ENCODE peak calls at places on chromosome 12, in six cellular contexts. One of them, this sample, is unnamed.
A peak's percentile ranks its signal among the peaks of the same experiment; 100 is the strongest.

GRCh38 chr12:12800406-12801180 is 12.6 kb upstream of the DDX47 start:
- DNase-seq in thoracic aorta: no peak
- DNase-seq in CD8-positive, alpha-beta memory T cell: no peak
- DNase-seq in IMR-90: peak; percentile 74
- DNase-seq in heart right ventricle: no peak
- DNase-seq in cardiac muscle cell: no peak
- DNase-seq in this sample: no peak

GRCh38 chr12:121355818-121356217 is 3.6 kb upstream of the ANAPC5 start:
- DNase-seq in cardiac muscle cell: no peak
- DNase-seq in heart right ventricle: no peak
- DNase-seq in thoracic aorta: no peak
- DNase-seq in CD8-positive, alpha-beta memory T cell: no peak
- DNase-seq in IMR-90: no peak
- DNase-seq in this sample: no peak

GRCh38 chr12:83945871-83946270 is 966.7 kb downstream of the SLC6A15 start:
- DNase-seq in CD8-positive, alpha-beta memory T cell: no peak
- DNase-seq in thoracic aorta: no peak
- DNase-seq in heart right ventricle: no peak
- DNase-seq in cardiac muscle cell: no peak
- DNase-seq in IMR-90: peak; percentile 52
- DNase-seq in this sample: no peak

GRCh38 chr12:104190151-104190550 is 25.4 kb upstream of the TXNRD1 start:
- DNase-seq in cardiac muscle cell: no peak
- DNase-seq in heart right ventricle: no peak
- DNase-seq in IMR-90: peak; percentile 52
- DNase-seq in CD8-positive, alpha-beta memory T cell: no peak
- DNase-seq in thoracic aorta: no peak
- DNase-seq in this sample: no peak

GRCh38 chr12:50537538-50537919 is 32.7 kb downstream of the DIP2B start:
- DNase-seq in thoracic aorta: no peak
- DNase-seq in CD8-positive, alpha-beta memory T cell: no peak
- DNase-seq in IMR-90: peak; percentile 85
- DNase-seq in heart right ventricle: no peak
- DNase-seq in cardiac muscle cell: no peak
- DNase-seq in this sample: no peak

GRCh38 chr12:92927436-92928116 is 1.5 kb downstream of the EEA1 start:
- DNase-seq in CD8-positive, alpha-beta memory T cell: no peak
- DNase-seq in thoracic aorta: no peak
- DNase-seq in heart right ventricle: no peak
- DNase-seq in cardiac muscle cell: no peak
- DNase-seq in IMR-90: peak; percentile 77
- DNase-seq in this sample: no peak

GRCh38 chr12:5954661-5955060 is 9.6 kb upstream of the ANO2 start:
- DNase-seq in thoracic aorta: no peak
- DNase-seq in CD8-positive, alpha-beta memory T cell: no peak
- DNase-seq in IMR-90: no peak
- DNase-seq in cardiac muscle cell: no peak
- DNase-seq in heart right ventricle: no peak
- DNase-seq in this sample: no peak

GRCh38 chr12:89345830-89346740 is 6.2 kb downstream of the DUSP6 start:
- DNase-seq in thoracic aorta: no peak
- DNase-seq in heart right ventricle: peak; percentile 33
- DNase-seq in CD8-positive, alpha-beta memory T cell: peak; percentile 21
- DNase-seq in cardiac muscle cell: peak; percentile 50
- DNase-seq in IMR-90: peak; percentile 64
- DNase-seq in this sample: peak; percentile 44

GRCh38 chr12:46205293-46205692 is 63.5 kb downstream of the SLC38A1 start:
- DNase-seq in heart right ventricle: no peak
- DNase-seq in cardiac muscle cell: no peak
- DNase-seq in thoracic aorta: no peak
- DNase-seq in IMR-90: no peak
- DNase-seq in CD8-positive, alpha-beta memory T cell: no peak
- DNase-seq in this sample: no peak

GRCh38 chr12:42744539-42745156 is 155.1 kb upstream of the PRICKLE1 start:
- DNase-seq in cardiac muscle cell: no peak
- DNase-seq in IMR-90: no peak
- DNase-seq in CD8-positive, alpha-beta memory T cell: no peak
- DNase-seq in thoracic aorta: no peak
- DNase-seq in heart right ventricle: no peak
- DNase-seq in this sample: no peak

GRCh38 chr12:21751517-21751916 is 23.0 kb downstream of the KCNJ8 start:
- DNase-seq in heart right ventricle: no peak
- DNase-seq in thoracic aorta: no peak
- DNase-seq in IMR-90: peak; percentile 74
- DNase-seq in CD8-positive, alpha-beta memory T cell: no peak
- DNase-seq in cardiac muscle cell: no peak
- DNase-seq in this sample: no peak

GRCh38 chr12:94740601-94741362 is 90.4 kb upstream of the TMCC3 start:
- DNase-seq in cardiac muscle cell: no peak
- DNase-seq in thoracic aorta: no peak
- DNase-seq in CD8-positive, alpha-beta memory T cell: no peak
- DNase-seq in heart right ventricle: no peak
- DNase-seq in IMR-90: no peak
- DNase-seq in this sample: no peak

GRCh38 chr12:124457287-124458219 is 109.9 kb downstream of the NCOR2 start:
- DNase-seq in cardiac muscle cell: no peak
- DNase-seq in IMR-90: peak; percentile 44
- DNase-seq in CD8-positive, alpha-beta memory T cell: peak; percentile 57
- DNase-seq in thoracic aorta: peak; percentile 78
- DNase-seq in heart right ventricle: peak; percentile 74
- DNase-seq in this sample: peak; percentile 22

GRCh38 chr12:19388131-19388549 is 51.2 kb upstream of the AEBP2 start:
- DNase-seq in CD8-positive, alpha-beta memory T cell: no peak
- DNase-seq in IMR-90: peak; percentile 39
- DNase-seq in heart right ventricle: no peak
- DNase-seq in thoracic aorta: no peak
- DNase-seq in cardiac muscle cell: no peak
- DNase-seq in this sample: no peak

GRCh38 chr12:110637869-110638441 is 24.0 kb downstream of the TCTN1 start:
- DNase-seq in CD8-positive, alpha-beta memory T cell: no peak
- DNase-seq in cardiac muscle cell: no peak
- DNase-seq in heart right ventricle: no peak
- DNase-seq in IMR-90: no peak
- DNase-seq in thoracic aorta: no peak
- DNase-seq in this sample: no peak

GRCh38 chr12:124452576-124453391 is 114.6 kb downstream of the NCOR2 start:
- DNase-seq in thoracic aorta: no peak
- DNase-seq in CD8-positive, alpha-beta memory T cell: no peak
- DNase-seq in heart right ventricle: no peak
- DNase-seq in IMR-90: no peak
- DNase-seq in cardiac muscle cell: no peak
- DNase-seq in this sample: no peak

GRCh38 chr12:122880668-122881067 is 15.3 kb downstream of the VPS37B start:
- DNase-seq in IMR-90: peak; percentile 51
- DNase-seq in thoracic aorta: no peak
- DNase-seq in heart right ventricle: no peak
- DNase-seq in cardiac muscle cell: no peak
- DNase-seq in CD8-positive, alpha-beta memory T cell: no peak
- DNase-seq in this sample: no peak

GRCh38 chr12:124506145-124506831 is 61.1 kb downstream of the NCOR2 start:
- DNase-seq in CD8-positive, alpha-beta memory T cell: no peak
- DNase-seq in IMR-90: no peak
- DNase-seq in thoracic aorta: no peak
- DNase-seq in heart right ventricle: peak; percentile 89
- DNase-seq in cardiac muscle cell: no peak
- DNase-seq in this sample: peak; percentile 25

GRCh38 chr12:6942331-6942665 is 1.3 kb upstream of the RNU7-1 start:
- DNase-seq in CD8-positive, alpha-beta memory T cell: no peak
- DNase-seq in IMR-90: no peak
- DNase-seq in cardiac muscle cell: peak; percentile 7
- DNase-seq in heart right ventricle: peak; percentile 18
- DNase-seq in thoracic aorta: no peak
- DNase-seq in this sample: no peak

GRCh38 chr12:93134893-93135285 is 205.8 kb upstream of the EEA1 start:
- DNase-seq in cardiac muscle cell: no peak
- DNase-seq in IMR-90: no peak
- DNase-seq in heart right ventricle: no peak
- DNase-seq in CD8-positive, alpha-beta memory T cell: no peak
- DNase-seq in thoracic aorta: no peak
- DNase-seq in this sample: no peak

GRCh38 chr12:108576660-108577234 is 14.4 kb downstream of the ISCU start:
- DNase-seq in heart right ventricle: no peak
- DNase-seq in cardiac muscle cell: no peak
- DNase-seq in thoracic aorta: no peak
- DNase-seq in IMR-90: no peak
- DNase-seq in CD8-positive, alpha-beta memory T cell: no peak
- DNase-seq in this sample: no peak

GRCh38 chr12:27277846-27278260 is 33.8 kb downstream of the STK38L start:
- DNase-seq in heart right ventricle: no peak
- DNase-seq in thoracic aorta: peak; percentile 60
- DNase-seq in CD8-positive, alpha-beta memory T cell: no peak
- DNase-seq in IMR-90: peak; percentile 97
- DNase-seq in cardiac muscle cell: peak; percentile 64
- DNase-seq in this sample: no peak

GRCh38 chr12:95164656-95165055 is 52.6 kb downstream of the FGD6 start:
- DNase-seq in CD8-positive, alpha-beta memory T cell: no peak
- DNase-seq in IMR-90: peak; percentile 30
- DNase-seq in heart right ventricle: no peak
- DNase-seq in thoracic aorta: no peak
- DNase-seq in cardiac muscle cell: no peak
- DNase-seq in this sample: no peak

GRCh38 chr12:1732914-1733313 is 42.0 kb downstream of the ADIPOR2 start:
- DNase-seq in CD8-positive, alpha-beta memory T cell: no peak
- DNase-seq in heart right ventricle: no peak
- DNase-seq in thoracic aorta: no peak
- DNase-seq in cardiac muscle cell: no peak
- DNase-seq in IMR-90: no peak
- DNase-seq in this sample: no peak

GRCh38 chr12:69105101-69105613 is 134.2 kb upstream of the CPSF6 start:
- DNase-seq in thoracic aorta: no peak
- DNase-seq in heart right ventricle: no peak
- DNase-seq in cardiac muscle cell: no peak
- DNase-seq in CD8-positive, alpha-beta memory T cell: no peak
- DNase-seq in IMR-90: no peak
- DNase-seq in this sample: no peak

GRCh38 chr12:12835378-12836145 is 22.4 kb downstream of the DDX47 start:
- DNase-seq in CD8-positive, alpha-beta memory T cell: no peak
- DNase-seq in cardiac muscle cell: no peak
- DNase-seq in heart right ventricle: no peak
- DNase-seq in thoracic aorta: no peak
- DNase-seq in IMR-90: peak; percentile 47
- DNase-seq in this sample: no peak

GRCh38 chr12:82880442-82880901 is 193.8 kb downstream of the TMTC2 start:
- DNase-seq in cardiac muscle cell: peak; percentile 15
- DNase-seq in IMR-90: peak; percentile 4
- DNase-seq in thoracic aorta: no peak
- DNase-seq in heart right ventricle: no peak
- DNase-seq in CD8-positive, alpha-beta memory T cell: no peak
- DNase-seq in this sample: no peak

GRCh38 chr12:87841935-87842334 is 187.3 kb downstream of the C12orf50 start:
- DNase-seq in thoracic aorta: no peak
- DNase-seq in cardiac muscle cell: no peak
- DNase-seq in CD8-positive, alpha-beta memory T cell: no peak
- DNase-seq in heart right ventricle: no peak
- DNase-seq in IMR-90: no peak
- DNase-seq in this sample: no peak
- H3K4me1 ChIP-seq in thoracic aorta: no peaks in the 10 kb centered on the region
- H3K4me1 ChIP-seq in cardiac muscle cell: peaks cover 5% of the 10 kb centered on the region
- H3K4me1 ChIP-seq in CD8-positive, alpha-beta memory T cell: no peaks in the 10 kb centered on the region
- H3K4me1 ChIP-seq in heart right ventricle: no peaks in the 10 kb centered on the region
- H3K4me1 ChIP-seq in IMR-90: no peaks in the 10 kb centered on the region
- H3K4me1 ChIP-seq in this sample: no peaks in the 10 kb centered on the region

GRCh38 chr12:54017027-54017788 is 8.4 kb downstream of the HOXC8 start:
- DNase-seq in IMR-90: no peak
- DNase-seq in thoracic aorta: no peak
- DNase-seq in heart right ventricle: no peak
- DNase-seq in CD8-positive, alpha-beta memory T cell: no peak
- DNase-seq in cardiac muscle cell: no peak
- DNase-seq in this sample: no peak

GRCh38 chr12:54016051-54016450 is 7.3 kb downstream of the HOXC8 start:
- DNase-seq in cardiac muscle cell: no peak
- DNase-seq in IMR-90: no peak
- DNase-seq in thoracic aorta: no peak
- DNase-seq in CD8-positive, alpha-beta memory T cell: no peak
- DNase-seq in heart right ventricle: no peak
- DNase-seq in this sample: no peak

GRCh38 chr12:54015210-54015931 is 6.6 kb downstream of the HOXC8 start:
- DNase-seq in thoracic aorta: no peak
- DNase-seq in CD8-positive, alpha-beta memory T cell: no peak
- DNase-seq in cardiac muscle cell: no peak
- DNase-seq in IMR-90: no peak
- DNase-seq in heart right ventricle: no peak
- DNase-seq in this sample: no peak

GRCh38 chr12:54017845-54018607 is 9.2 kb downstream of the HOXC8 start:
- DNase-seq in CD8-positive, alpha-beta memory T cell: peak; percentile 70
- DNase-seq in IMR-90: peak; percentile 33
- DNase-seq in cardiac muscle cell: peak; percentile 71
- DNase-seq in thoracic aorta: peak; percentile 46
- DNase-seq in heart right ventricle: peak; percentile 75
- DNase-seq in this sample: peak; percentile 21

DNA sequence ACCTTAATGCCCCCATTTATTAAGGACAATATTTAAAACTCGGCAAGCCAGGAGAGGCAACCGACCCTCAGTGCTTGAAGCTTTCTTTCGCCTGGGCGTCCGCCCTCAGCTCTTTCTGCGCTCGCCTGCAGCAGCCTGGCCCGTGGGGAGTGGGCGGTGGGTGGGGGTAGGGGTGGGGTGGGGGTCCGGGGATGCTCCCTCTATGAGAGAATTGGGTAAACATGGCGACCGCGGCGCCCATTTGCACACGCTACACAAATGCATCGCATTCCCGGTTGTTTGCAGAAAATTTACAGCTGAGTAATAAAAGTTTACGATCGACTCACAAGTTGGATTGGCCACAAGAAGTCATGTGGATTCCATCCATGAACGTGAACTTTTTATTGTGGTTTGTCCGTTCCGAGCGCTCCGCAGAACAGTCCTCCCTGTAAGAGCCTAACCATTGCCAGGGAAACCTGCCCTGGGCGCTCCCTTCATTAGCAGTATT is 7.7 kb downstream of the HOXC8 start:
- DNase-seq in heart right ventricle: no peak
- DNase-seq in IMR-90: peak; percentile 11
- DNase-seq in cardiac muscle cell: no peak
- DNase-seq in thoracic aorta: no peak
- DNase-seq in CD8-positive, alpha-beta memory T cell: no peak
- DNase-seq in this sample: no peak
- H3K27ac ChIP-seq in heart right ventricle: no peak overlapping the region
- H3K27ac ChIP-seq in IMR-90: no peak overlapping the region
- H3K27ac ChIP-seq in cardiac muscle cell: no peak overlapping the region
- H3K27ac ChIP-seq in thoracic aorta: no peak overlapping the region
- H3K27ac ChIP-seq in CD8-positive, alpha-beta memory T cell: no peak overlapping the region
- H3K27ac ChIP-seq in this sample: no peak overlapping the region

DNA sequence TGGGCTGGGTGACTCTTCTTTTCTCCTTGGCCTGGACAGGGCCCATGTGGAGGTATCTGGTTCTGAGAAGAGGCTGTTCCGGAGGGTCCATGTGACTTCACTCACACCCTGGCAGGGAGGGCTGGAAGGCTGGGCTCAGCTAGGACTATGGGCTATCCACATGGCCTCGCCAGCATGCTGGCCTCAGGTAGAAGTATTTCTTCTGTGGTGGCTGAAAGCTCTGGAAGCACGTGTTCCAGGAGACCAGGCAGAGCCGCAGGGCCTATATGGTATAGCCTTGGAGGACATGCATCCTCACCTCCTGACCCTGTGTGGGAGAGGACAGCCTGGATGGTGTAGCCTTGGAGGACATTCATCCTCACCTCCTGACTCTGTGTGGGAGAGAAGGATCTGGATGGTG is 38.2 kb upstream of the FZD10 start:
- DNase-seq in IMR-90: no peak
- DNase-seq in thoracic aorta: no peak
- DNase-seq in cardiac muscle cell: no peak
- DNase-seq in CD8-positive, alpha-beta memory T cell: no peak
- DNase-seq in heart right ventricle: no peak
- DNase-seq in this sample: no peak
- H3K9me3 ChIP-seq in IMR-90: peaks cover 44% of the 10 kb centered on the region
- H3K9me3 ChIP-seq in thoracic aorta: no peaks in the 10 kb centered on the region
- H3K9me3 ChIP-seq in cardiac muscle cell: no peaks in the 10 kb centered on the region
- H3K9me3 ChIP-seq in CD8-positive, alpha-beta memory T cell: no peaks in the 10 kb centered on the region
- H3K9me3 ChIP-seq in heart right ventricle: no peaks in the 10 kb centered on the region
- H3K9me3 ChIP-seq in this sample: no peaks in the 10 kb centered on the region

GRCh38 chr12:11711675-11712327 is 62.3 kb downstream of the ETV6 start:
- DNase-seq in thoracic aorta: no peak
- DNase-seq in IMR-90: peak; percentile 67
- DNase-seq in heart right ventricle: no peak
- DNase-seq in cardiac muscle cell: no peak
- DNase-seq in CD8-positive, alpha-beta memory T cell: no peak
- DNase-seq in this sample: no peak
- H3K4me1 ChIP-seq in thoracic aorta: peaks cover 27% of the 10 kb centered on the region
- H3K4me1 ChIP-seq in IMR-90: peaks cover 19% of the 10 kb centered on the region
- H3K4me1 ChIP-seq in heart right ventricle: peaks cover 26% of the 10 kb centered on the region
- H3K4me1 ChIP-seq in cardiac muscle cell: peaks cover 29% of the 10 kb centered on the region
- H3K4me1 ChIP-seq in CD8-positive, alpha-beta memory T cell: no peaks in the 10 kb centered on the region
- H3K4me1 ChIP-seq in this sample: peaks cover 12% of the 10 kb centered on the region

This sample was measured in esophagus squamous epithelium.